ENCODE peak calls at places on chromosomes 11 and 22, in six cellular contexts. N, P, Y, K, A and T are unnamed samples.
A peak's percentile ranks its signal among the peaks of the same experiment; 100 is the strongest.

GRCh38 chr22:41928416-41929157 is 2.0 kb upstream of the TNFRSF13C start:
- DNase-seq in Y (no peak), K (no peak), N (no peak), P (no peak), A (no peak), T (no peak)

GRCh38 chr22:31607696-31608095 is 54.3 kb downstream of the PISD start:
- DNase-seq in P (peak; percentile 45), A (no peak), N (no peak), Y (no peak), K (no peak), T (no peak)

GRCh38 chr11:1869427-1870325 is 16.8 kb downstream of the LSP1 start:
- DNase-seq in A (no peak), P (no peak), Y (peak; percentile 30), K (no peak), N (no peak), T (peak; percentile 64)

GRCh38 chr11:77195071-77195705 is 67.1 kb downstream of the MYO7A start:
- DNase-seq in A (no peak), K (no peak), N (no peak), P (peak; percentile 43), Y (no peak), T (peak; percentile 59)

GRCh38 chr11:122910775-122911174 is 28.2 kb downstream of the JHY start:
- DNase-seq in K (peak; percentile 46), Y (no peak), A (peak; percentile 37), P (no peak), N (peak; percentile 34), T (no peak)

GRCh38 chr11:85182437-85183109 is 444.6 kb downstream of the DLG2 start:
- DNase-seq in N (no peak), Y (no peak), P (no peak), K (peak; percentile 71), A (peak; percentile 66), T (no peak)

GRCh38 chr11:4916581-4916980 is 2.6 kb downstream of the OR51G2 start:
- DNase-seq in N (no peak), A (no peak), P (no peak), Y (no peak), K (no peak), T (no peak)

GRCh38 chr22:49967333-49968241 is 7.0 kb downstream of the PIM3 start:
- DNase-seq in N (peak; percentile 21), K (no peak), Y (peak; percentile 49), A (no peak), P (peak; percentile 60), T (peak; percentile 74)

GRCh38 chr22:30457964-30458363 is 13.9 kb downstream of the SEC14L3 start:
- DNase-seq in P (no peak), N (peak; percentile 8), Y (no peak), K (no peak), A (peak; percentile 18), T (no peak)

GRCh38 chr22:38901111-38901641 is 29.2 kb upstream of the CBX6 start:
- DNase-seq in N (no peak), A (no peak), K (peak; percentile 27), Y (no peak), P (no peak), T (no peak)

GRCh38 chr11:30244255-30244654 is 13.4 kb downstream of the FSHB start:
- DNase-seq in N (peak; percentile 4), P (no peak), A (peak; percentile 40), K (no peak), Y (no peak), T (no peak)

GRCh38 chr22:26968873-26969272 is 311.5 kb downstream of the MIAT start:
- DNase-seq in K (no peak), Y (no peak), A (no peak), N (no peak), P (no peak), T (no peak)

GRCh38 chr11:114001416-114001815 is 26.5 kb downstream of the HTR3A start:
- DNase-seq in A (no peak), P (no peak), Y (no peak), K (no peak), N (no peak), T (no peak)

GRCh38 chr22:49789289-49790141 is 38.2 kb downstream of the BRD1 start:
- DNase-seq in N (peak; percentile 6), A (peak; percentile 12), P (no peak), K (no peak), Y (peak; percentile 65), T (peak; percentile 71)

GRCh38 chr22:45268167-45268957 is 16.4 kb upstream of the UPK3A start:
- DNase-seq in N (no peak), P (no peak), Y (no peak), A (peak; percentile 28), K (no peak), T (peak; percentile 51)

GRCh38 chr11:10032991-10033390 is 261.0 kb downstream of the SBF2 start:
- DNase-seq in N (peak; percentile 26), A (peak; percentile 58), K (no peak), Y (no peak), P (no peak), T (no peak)

GRCh38 chr11:82636620-82637019 is 97.0 kb downstream of the FAM181B start:
- DNase-seq in K (no peak), A (no peak), N (no peak), P (no peak), Y (no peak), T (no peak)

GRCh38 chr22:46499798-46500174 is 37.6 kb downstream of the CELSR1 start:
- DNase-seq in P (no peak), N (no peak), A (no peak), Y (no peak), K (no peak), T (no peak)

GRCh38 chr11:1667906-1668305 is 29.1 kb upstream of the KRTAP5-6 start:
- DNase-seq in P (no peak), N (no peak), A (no peak), Y (no peak), K (no peak), T (peak; percentile 46)

GRCh38 chr11:88799749-88800500 is 265.9 kb downstream of the GRM5 start:
- DNase-seq in K (no peak), P (no peak), A (no peak), N (no peak), Y (no peak), T (no peak)

GRCh38 chr22:23066200-23067022 is 3.9 kb upstream of the GNAZ start:
- DNase-seq in N (no peak), P (peak; percentile 42), K (no peak), Y (no peak), A (no peak), T (peak; percentile 12)

GRCh38 chr11:123300874-123301695 is 106.0 kb upstream of the CLMP start:
- DNase-seq in N (peak; percentile 53), K (no peak), P (no peak), A (peak; percentile 68), Y (no peak), T (no peak)

GRCh38 chr22:21051836-21052400 is 6.2 kb downstream of the LRRC74B start:
- DNase-seq in A (peak; percentile 62), Y (no peak), K (no peak), N (peak; percentile 20), P (no peak), T (no peak)

GRCh38 chr22:37330200-37331033 is 48.1 kb downstream of the CYTH4 start:
- DNase-seq in N (peak; percentile 69), P (no peak), A (peak; percentile 91), Y (no peak), K (peak; percentile 81), T (no peak)

GRCh38 chr22:48714231-48714630 is 1113.4 kb downstream of the BRD1 start:
- DNase-seq in P (peak; percentile 23), A (no peak), N (no peak), K (no peak), Y (peak; percentile 4), T (no peak)

GRCh38 chr22:45254789-45255261 is 14.1 kb upstream of the KIAA0930 start:
- DNase-seq in Y (no peak), P (no peak), A (peak; percentile 28), N (peak; percentile 38), K (no peak), T (no peak)

GRCh38 chr11:45818961-45819605 is 14.1 kb downstream of the SLC35C1 start:
- DNase-seq in K (no peak), N (no peak), A (no peak), Y (no peak), P (peak; percentile 18), T (no peak)

GRCh38 chr22:44671742-44672141 is 30.3 kb upstream of the PRR5 start:
- DNase-seq in K (no peak), P (no peak), N (peak; percentile 10), Y (no peak), A (peak; percentile 23), T (no peak)